ENCODE peak calls at places on chromosomes 6 and 20, in six cellular contexts. H is A549, A is SK-N-SH, C is HepG2, W is K562, D is H1. R is an unnamed sample.

GRCh38 chr6:97978855-97979271 is 695.8 kb upstream of the MMS22L start:
- DNase-seq in H (no peak), C (peak), A (no peak), D (no peak), W (no peak), R (no peak)

GRCh38 chr6:71294121-71294523 is 5.5 kb downstream of the OGFRL1 start:
- DNase-seq in C (no peak), H (no peak), D (no peak), A (no peak), W (no peak), R (no peak)

GRCh38 chr6:166972101-166972500 is 15.8 kb upstream of the RNASET2 start:
- DNase-seq in H (no peak), D (no peak), A (no peak), C (no peak), W (no peak), R (no peak)

GRCh38 chr20:48879609-48880008 is 41.9 kb upstream of the ARFGEF2 start:
- DNase-seq in C (no peak), H (no peak), A (no peak), W (no peak), D (no peak), R (no peak)

GRCh38 chr6:37051138-37052026 is 45.9 kb downstream of the FGD2 start:
- DNase-seq in D (peak), A (peak), H (peak), C (peak), W (peak), R (peak)

GRCh38 chr6:30749554-30750378 is 5.4 kb upstream of the IER3 start:
- DNase-seq in C (peak), H (no peak), W (no peak), A (no peak), D (no peak), R (no peak)

GRCh38 chr6:150624199-150624598 is 24.5 kb downstream of the PLEKHG1 start:
- DNase-seq in C (no peak), A (no peak), W (no peak), D (no peak), H (no peak), R (no peak)

GRCh38 chr6:127941228-127941627 is 40.4 kb upstream of the THEMIS start:
- DNase-seq in D (no peak), A (no peak), C (no peak), W (no peak), H (no peak), R (no peak)

GRCh38 chr20:50852085-50852484 is 57.2 kb downstream of the BCAS4 start:
- DNase-seq in A (no peak), H (no peak), D (no peak), W (no peak), C (no peak), R (no peak)

GRCh38 chr20:24418731-24419130 is 50.7 kb upstream of the SYNDIG1 start:
- DNase-seq in W (no peak), D (no peak), H (no peak), A (no peak), C (no peak), R (no peak)

GRCh38 chr6:32954983-32955802 is 2.3 kb upstream of the HLA-DMA start:
- DNase-seq in W (no peak), D (no peak), A (no peak), H (no peak), C (peak), R (no peak)

GRCh38 chr20:46715292-46715756 is 5.9 kb downstream of the SLC2A10 start:
- DNase-seq in H (peak), C (no peak), D (no peak), W (no peak), A (no peak), R (no peak)

GRCh38 chr20:4112490-4113420 is 97.4 kb upstream of the RNF24 start:
- DNase-seq in A (peak), C (no peak), H (no peak), W (no peak), D (no peak), R (peak)

GRCh38 chr6:165659945-165660862 is 2.8 kb downstream of the PDE10A start:
- DNase-seq in W (no peak), C (no peak), D (no peak), H (no peak), A (peak), R (no peak)

GRCh38 chr6:154766993-154767392 is 33.8 kb downstream of the SCAF8 start:
- DNase-seq in C (no peak), W (no peak), H (no peak), A (no peak), D (no peak), R (no peak)

GRCh38 chr6:127397729-127398609 is 54.6 kb upstream of the ECHDC1 start:
- DNase-seq in H (no peak), W (peak), C (no peak), D (no peak), A (no peak), R (no peak)

GRCh38 chr6:166493427-166494100 is 92.9 kb downstream of the RAMACL start:
- DNase-seq in W (no peak), D (no peak), A (no peak), H (no peak), C (no peak), R (no peak)

GRCh38 chr20:14951105-14951504 is 613.7 kb upstream of the FLRT3 start:
- DNase-seq in C (no peak), A (no peak), D (no peak), W (no peak), H (no peak), R (no peak)

GRCh38 chr6:34508425-34508824 is 42.5 kb downstream of the PACSIN1 start:
- DNase-seq in C (no peak), W (no peak), A (no peak), D (no peak), H (no peak), R (no peak)

GRCh38 chr6:111922454-111923297 is 49.4 kb upstream of the FYN start:
- DNase-seq in H (no peak), A (no peak), C (no peak), W (no peak), D (no peak), R (no peak)

GRCh38 chr6:169849396-169849795 is 98.0 kb downstream of the ERMARD start:
- DNase-seq in A (no peak), H (no peak), D (no peak), C (no peak), W (no peak), R (no peak)

GRCh38 chr20:13111249-13111911 is 102.6 kb downstream of the SPTLC3 start:
- DNase-seq in D (no peak), A (no peak), C (peak), H (no peak), W (no peak), R (no peak)

GRCh38 chr6:112957526-112957916 is 610.4 kb downstream of the RFPL4B start:
- DNase-seq in W (peak), D (no peak), C (no peak), A (no peak), H (no peak), R (no peak)

GRCh38 chr6:117992856-117993255 is 85.8 kb downstream of the SLC35F1 start:
- DNase-seq in C (no peak), A (no peak), D (no peak), H (no peak), W (no peak), R (no peak)

GRCh38 chr6:107101661-107102413 is 13.5 kb downstream of the BEND3 start:
- DNase-seq in A (no peak), C (no peak), W (no peak), H (no peak), D (no peak), R (no peak)

GRCh38 chr6:54813901-54814300 is 32.7 kb upstream of the FAM83B start:
- DNase-seq in C (no peak), W (no peak), H (no peak), A (no peak), D (no peak), R (no peak)

GRCh38 chr6:156425374-156425773 is 351.8 kb upstream of the ARID1B start:
- DNase-seq in H (no peak), W (no peak), D (no peak), A (no peak), C (no peak), R (no peak)

GRCh38 chr20:11204926-11205768 is 531.3 kb upstream of the JAG1 start:
- DNase-seq in A (peak), C (peak), W (no peak), D (peak), H (peak), R (peak)

GRCh38 chr20:11772226-11772730 is 145.4 kb upstream of the BTBD3 start:
- DNase-seq in C (no peak), D (no peak), H (no peak), W (no peak), A (no peak), R (no peak)

GRCh38 chr6:114342086-114342825 is 567 bp downstream of the HS3ST5 start:
- DNase-seq in A (peak), D (no peak), C (no peak), H (no peak), W (no peak), R (no peak)

GRCh38 chr6:154683756-154684523 is 49.3 kb upstream of the SCAF8 start:
- DNase-seq in W (no peak), H (no peak), C (no peak), D (no peak), A (no peak), R (peak)

GRCh38 chr6:161301338-161301737 is 27.5 kb upstream of the AGPAT4 start:
- DNase-seq in H (no peak), A (no peak), D (no peak), W (no peak), C (no peak), R (no peak)

GRCh38 chr6:100695445-100695844 is 185.7 kb downstream of the ASCC3 start:
- DNase-seq in A (no peak), C (no peak), D (no peak), H (no peak), W (peak), R (no peak)

GRCh38 chr20:62009322-62009721 is 56.4 kb downstream of the TAF4 start:
- DNase-seq in D (no peak), W (no peak), A (no peak), C (no peak), H (no peak), R (no peak)

GRCh38 chr6:28488916-28489365 is 26.7 kb downstream of the GPX6 start:
- DNase-seq in D (peak), C (peak), W (peak), A (peak), H (no peak), R (peak)

GRCh38 chr20:59992531-59992930 is 34.3 kb downstream of the CDH26 start:
- DNase-seq in A (no peak), D (no peak), W (no peak), C (no peak), H (peak), R (no peak)

GRCh38 chr6:13810688-13811446 is 3.5 kb downstream of the MCUR1 start:
- DNase-seq in A (peak), C (no peak), D (no peak), W (no peak), H (no peak), R (no peak)

GRCh38 chr20:4567172-4567571 is 154.5 kb upstream of the PRND start:
- DNase-seq in C (no peak), A (no peak), D (no peak), W (no peak), H (no peak), R (no peak)

DNA sequence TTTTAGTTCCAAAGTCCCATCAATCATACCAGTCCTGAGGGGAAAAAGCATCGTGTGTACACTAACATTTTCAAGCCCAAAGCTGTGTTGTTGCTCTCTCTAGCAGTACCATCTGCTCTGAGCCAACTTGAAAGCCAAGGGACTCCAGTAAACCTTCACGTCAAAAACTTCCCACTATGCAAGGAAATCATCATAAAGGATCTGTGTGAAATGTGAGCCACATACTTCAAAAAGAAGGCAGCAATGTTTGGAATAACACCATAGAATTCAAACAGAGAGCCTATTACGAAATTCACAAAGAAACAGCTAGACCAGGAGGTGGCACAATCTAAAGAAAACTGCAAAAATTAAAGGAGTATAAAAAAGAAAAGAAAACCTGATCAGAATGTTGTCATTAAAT is 399.8 kb upstream of the EPHA7 start:
- DNase-seq in W (no peak), A (no peak), D (no peak), H (no peak), C (peak), R (no peak)
- TF ChIP-seq CHD2 in W (no peak), A (no peak), D (no peak), H (no peak), C (no peak), R (no peak)

GRCh38 chr20:31949877-31950646 is 1.8 kb downstream of the PDRG1 start:
- DNase-seq in H (no peak), D (no peak), C (no peak), W (peak), A (no peak), R (no peak)
- H3K4me2 ChIP-seq in H (peak), D (peak), C (peak), W (peak), A (peak), R (peak)

GRCh38 chr6:89509719-89510339 is 76.9 kb downstream of the ANKRD6 start:
- DNase-seq in D (no peak), C (peak), H (no peak), A (peak), W (peak), R (no peak)
- TF ChIP-seq CHD2 in D (no peak), C (no peak), H (no peak), A (no peak), W (no peak), R (no peak)

GRCh38 chr20:37868998-37869861 is 33.7 kb upstream of the VSTM2L start:
- DNase-seq in H (no peak), W (no peak), D (peak), C (no peak), A (peak), R (no peak)

GRCh38 chr20:37863289-37863688 is 39.6 kb upstream of the VSTM2L start:
- DNase-seq in A (no peak), W (no peak), C (no peak), D (no peak), H (no peak), R (no peak)

GRCh38 chr20:37867289-37868195 is 35.4 kb upstream of the VSTM2L start:
- DNase-seq in A (no peak), C (no peak), H (no peak), W (no peak), D (no peak), R (no peak)

GRCh38 chr20:37864275-37864674 is 38.7 kb upstream of the VSTM2L start:
- DNase-seq in D (no peak), C (no peak), H (no peak), A (no peak), W (no peak), R (no peak)

GRCh38 chr20:37866051-37866450 is 36.9 kb upstream of the VSTM2L start:
- DNase-seq in C (no peak), D (no peak), W (no peak), H (no peak), A (no peak), R (no peak)
- H3K4me2 ChIP-seq in C (no peak), D (no peak), W (no peak), H (no peak), A (no peak), R (no peak)

DNA sequence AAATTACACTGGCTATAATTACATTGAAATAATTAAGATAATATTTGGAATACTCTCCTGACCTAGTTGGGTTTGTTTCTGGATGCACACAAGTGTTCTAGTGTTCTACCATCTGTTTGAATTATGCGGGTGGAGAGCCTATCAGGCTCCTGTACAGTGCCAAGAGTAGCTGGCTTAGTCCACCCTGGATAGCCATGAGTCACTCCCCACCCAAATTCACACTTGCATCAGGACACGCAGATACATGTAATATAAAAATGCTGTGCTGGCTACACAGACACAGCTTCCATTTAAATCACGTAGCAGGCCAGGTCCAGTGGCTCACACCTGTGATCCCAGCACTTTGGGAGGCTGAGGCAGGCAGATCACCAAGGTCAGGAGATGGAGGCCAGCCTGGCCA is 686.2 kb upstream of the SLC35B3 start:
- DNase-seq in A (no peak), W (no peak), H (no peak), D (no peak), C (no peak), R (no peak)
- TF ChIP-seq CHD2 in A (no peak), W (no peak), H (no peak), D (no peak), C (no peak), R (no peak)

R was measured in GM12878.